ENCODE peak calls at places on chromosomes 4 and X, in eight cellular contexts. N, V, G, D, I, T, B and J are unnamed samples.

GRCh38 chrX:119230850-119231249 is 5.2 kb upstream of the PGRMC1 start:
- DNase-seq in N (no peak), V (no peak), G (no peak), D (no peak), I (no peak), T (no peak), B (no peak), J (peak; percentile 24)

GRCh38 chrX:25941087-25941486 is 197.1 kb upstream of the MAGEB18 start:
- DNase-seq in N (no peak), V (no peak), G (peak; percentile 26), D (no peak), I (no peak), T (no peak), B (no peak), J (no peak)

GRCh38 chr4:154312246-154312645 is 179.4 kb downstream of the DCHS2 start:
- DNase-seq in N (no peak), V (no peak), G (no peak), D (no peak), I (no peak), T (no peak), B (no peak), J (no peak)

GRCh38 chr4:4416981-4417380 is 30.1 kb downstream of the NSG1 start:
- DNase-seq in N (no peak), V (no peak), G (no peak), D (no peak), I (no peak), T (no peak), B (no peak), J (no peak)

GRCh38 chr4:890036-890695 is 42.0 kb downstream of the GAK start:
- DNase-seq in N (no peak), V (no peak), G (no peak), D (no peak), I (no peak), T (no peak), B (no peak), J (no peak)

GRCh38 chr4:89242864-89243740 is 64.5 kb downstream of the GPRIN3 start:
- DNase-seq in N (no peak), V (no peak), G (no peak), D (no peak), I (no peak), T (no peak), B (no peak), J (no peak)

GRCh38 chrX:124228849-124229248 is 103.6 kb upstream of the TEX13D start:
- DNase-seq in N (no peak), V (no peak), G (no peak), D (no peak), I (no peak), T (no peak), B (no peak), J (no peak)

GRCh38 chr4:66606215-66606614 is 935.9 kb upstream of the EPHA5 start:
- DNase-seq in N (no peak), V (no peak), G (no peak), D (no peak), I (no peak), T (no peak), B (no peak), J (no peak)

GRCh38 chr4:77734928-77735327 is 84.2 kb downstream of the CNOT6L start:
- DNase-seq in N (no peak), V (no peak), G (no peak), D (no peak), I (no peak), T (no peak), B (no peak), J (no peak)

GRCh38 chrX:140099221-140099620 is 133.9 kb upstream of the CXorf66 start:
- DNase-seq in N (no peak), V (no peak), G (no peak), D (no peak), I (no peak), T (no peak), B (no peak), J (no peak)

GRCh38 chrX:119693032-119693995 is at the start of gene SEPTIN6:
- DNase-seq in N (peak; percentile 79), V (peak; percentile 45), G (peak; percentile 65), D (peak; percentile 88), I (peak; percentile 57), T (peak; percentile 58), B (peak; percentile 39), J (peak; percentile 85)

GRCh38 chr4:140609548-140610425 is 41.0 kb upstream of the UCP1 start:
- DNase-seq in N (peak; percentile 77), V (peak; percentile 6), G (peak; percentile 71), D (no peak), I (no peak), T (no peak), B (no peak), J (peak; percentile 64)

GRCh38 chrX:66035667-66036066 is 4.2 kb downstream of the VSIG4 start:
- DNase-seq in N (no peak), V (no peak), G (no peak), D (no peak), I (no peak), T (no peak), B (no peak), J (no peak)

GRCh38 chr4:174406416-174406815 is 115.9 kb downstream of the HPGD start:
- DNase-seq in N (no peak), V (no peak), G (no peak), D (no peak), I (no peak), T (no peak), B (no peak), J (peak; percentile 44)

GRCh38 chrX:20265726-20266681 is 705 bp downstream of the RPS6KA3 start:
- DNase-seq in N (peak; percentile 90), V (peak; percentile 30), G (peak; percentile 48), D (peak; percentile 79), I (peak; percentile 29), T (peak; percentile 49), B (peak; percentile 32), J (peak; percentile 49)

GRCh38 chr4:17556498-17556897 is 20.5 kb upstream of the LAP3 start:
- DNase-seq in N (no peak), V (no peak), G (no peak), D (no peak), I (no peak), T (no peak), B (no peak), J (no peak)

DNA sequence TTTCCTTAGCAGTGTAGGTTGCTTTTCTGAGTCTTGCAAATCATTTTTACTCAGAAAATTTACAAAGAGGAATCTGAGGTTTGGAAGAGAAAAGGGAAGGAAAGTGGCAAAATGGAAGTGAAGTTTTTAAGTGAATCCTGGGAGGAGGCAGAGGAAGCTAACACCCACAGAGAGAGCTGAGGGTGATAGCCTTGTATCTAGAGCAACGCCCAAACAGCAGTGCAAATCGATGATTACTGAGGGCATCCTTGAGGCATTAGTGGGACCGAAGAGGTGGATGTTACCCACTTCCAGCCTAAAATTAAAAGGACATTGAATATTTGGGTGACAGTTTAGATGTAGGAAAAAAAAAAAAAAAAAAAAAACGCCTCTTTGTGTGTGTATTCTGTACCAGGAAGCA is 31.8 kb downstream of the KLF3 start:
- DNase-seq in N (no peak), V (no peak), G (no peak), D (no peak), I (no peak), T (no peak), B (no peak), J (no peak)
- H3K27ac ChIP-seq in N (no peak overlapping the region), V (no peak overlapping the region), G (no peak overlapping the region), D (no peak overlapping the region), I (no peak overlapping the region), T (no peak overlapping the region), B (no peak overlapping the region), J (no peak overlapping the region)

DNA sequence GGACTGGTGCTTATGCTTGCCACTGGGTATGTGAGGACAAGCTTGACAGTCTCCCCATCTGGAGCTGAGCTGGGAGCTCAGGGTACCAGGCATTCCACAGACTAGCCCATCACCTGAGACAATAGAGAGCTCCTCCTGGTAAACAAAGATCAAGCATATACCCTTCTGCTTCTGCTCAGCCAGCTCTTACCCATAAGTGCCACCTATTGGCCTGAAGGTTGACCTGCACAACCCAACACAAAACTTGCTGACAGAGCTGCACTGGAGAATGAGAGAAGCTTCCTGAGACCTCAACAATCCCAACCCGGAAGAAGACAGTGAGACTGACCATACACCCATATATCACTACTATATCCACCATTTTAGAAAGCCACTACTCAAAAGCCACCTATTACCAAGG is 1049.2 kb upstream of the INTU start:
- DNase-seq in N (no peak), V (peak; percentile 26), G (peak; percentile 20), D (no peak), I (no peak), T (no peak), B (no peak), J (peak; percentile 20)
- TF ChIP-seq CTCF in N (peak; percentile 19), V (peak; percentile 35), G (peak; percentile 32), D (peak; percentile 14), I (no peak), T (no peak), B (no peak), J (peak; percentile 28)

GRCh38 chr4:73868206-73869129 is 725 bp upstream of the CXCL1 start:
- DNase-seq in N (no peak), V (no peak), G (peak; percentile 24), D (no peak), I (no peak), T (no peak), B (no peak), J (no peak)

GRCh38 chr4:73869130-73870055 is at the start of gene CXCL1:
- DNase-seq in N (peak; percentile 85), V (peak; percentile 23), G (peak; percentile 56), D (peak; percentile 89), I (peak; percentile 35), T (peak; percentile 28), B (peak; percentile 47), J (peak; percentile 56)

GRCh38 chr4:73871911-73872310 is 2.7 kb downstream of the CXCL1 start:
- DNase-seq in N (no peak), V (no peak), G (peak; percentile 45), D (no peak), I (no peak), T (no peak), B (no peak), J (no peak)

GRCh38 chr4:73870778-73871177 is 1.6 kb downstream of the CXCL1 start:
- DNase-seq in N (no peak), V (no peak), G (peak; percentile 38), D (no peak), I (no peak), T (no peak), B (no peak), J (peak; percentile 47)

GRCh38 chr4:73870260-73870659 is 1.1 kb downstream of the CXCL1 start:
- DNase-seq in N (no peak), V (no peak), G (peak; percentile 82), D (peak; percentile 51), I (peak; percentile 68), T (no peak), B (no peak), J (peak; percentile 56)
- H3K27ac ChIP-seq in N (no peak overlapping the region), V (no peak overlapping the region), G (peak overlapping the region; percentile 80), D (no peak overlapping the region), I (no peak overlapping the region), T (no peak overlapping the region), B (peak overlapping the region; percentile 85), J (no peak overlapping the region)

DNA sequence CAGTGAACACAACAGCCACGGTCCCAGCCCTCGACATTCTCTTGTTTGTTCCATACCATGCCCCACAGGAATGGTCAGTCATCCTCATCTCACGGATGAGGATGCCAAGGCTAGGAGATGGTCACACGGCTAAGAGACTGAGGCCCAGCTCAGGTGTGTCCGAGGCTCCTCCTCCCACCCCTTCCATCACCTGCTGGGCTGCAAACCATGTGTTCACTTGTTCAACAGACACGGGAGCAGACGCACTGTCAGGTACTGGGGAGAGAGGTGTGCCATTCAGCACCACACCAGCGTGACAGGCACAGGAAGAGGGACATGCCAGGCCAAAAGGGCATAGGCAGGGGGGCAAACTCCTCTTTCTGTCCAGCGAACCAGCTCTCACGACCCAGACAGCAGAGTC is 45.9 kb downstream of the ABLIM2 start:
- DNase-seq in N (peak; percentile 58), V (no peak), G (no peak), D (peak; percentile 31), I (no peak), T (no peak), B (no peak), J (no peak)
- TF ChIP-seq CTCF in N (no peak), V (no peak), G (no peak), D (no peak), I (no peak), T (no peak), B (no peak), J (no peak)